ENCODE peak calls at places on chromosomes 16 and 17, in seven cellular contexts. One of them, this sample, is unnamed.

GRCh38 chr17:36072431-36073121 is 8.5 kb downstream of the CCL18 start:
- DNase-seq in mucosa of gallbladder: peak
- DNase-seq in iris pigment epithelial cell: peak
- DNase-seq in AG09319: no peak
- DNase-seq in HFFc6: no peak
- DNase-seq in activated CD4-positive, CD25-positive, alpha-beta regulatory T cell: peak
- DNase-seq in naive thymus-derived CD4-positive, alpha-beta T cell: no peak
- DNase-seq in this sample: peak

GRCh38 chr17:28274591-28275265 is 44.3 kb upstream of the TMEM97 start:
- DNase-seq in mucosa of gallbladder: no peak
- DNase-seq in iris pigment epithelial cell: no peak
- DNase-seq in AG09319: no peak
- DNase-seq in HFFc6: no peak
- DNase-seq in activated CD4-positive, CD25-positive, alpha-beta regulatory T cell: no peak
- DNase-seq in naive thymus-derived CD4-positive, alpha-beta T cell: no peak
- DNase-seq in this sample: no peak

GRCh38 chr16:85607796-85608514 is 5.2 kb upstream of the GSE1 start:
- DNase-seq in mucosa of gallbladder: no peak
- DNase-seq in iris pigment epithelial cell: no peak
- DNase-seq in AG09319: no peak
- DNase-seq in HFFc6: no peak
- DNase-seq in activated CD4-positive, CD25-positive, alpha-beta regulatory T cell: no peak
- DNase-seq in naive thymus-derived CD4-positive, alpha-beta T cell: no peak
- DNase-seq in this sample: no peak

GRCh38 chr16:7352114-7352513 is 19.5 kb downstream of the RBFOX1 start:
- DNase-seq in mucosa of gallbladder: no peak
- DNase-seq in iris pigment epithelial cell: no peak
- DNase-seq in AG09319: no peak
- DNase-seq in HFFc6: no peak
- DNase-seq in activated CD4-positive, CD25-positive, alpha-beta regulatory T cell: no peak
- DNase-seq in naive thymus-derived CD4-positive, alpha-beta T cell: no peak
- DNase-seq in this sample: no peak

GRCh38 chr17:4074831-4075495 is 67.9 kb downstream of the ZZEF1 start:
- DNase-seq in mucosa of gallbladder: no peak
- DNase-seq in iris pigment epithelial cell: peak
- DNase-seq in AG09319: no peak
- DNase-seq in HFFc6: peak
- DNase-seq in activated CD4-positive, CD25-positive, alpha-beta regulatory T cell: no peak
- DNase-seq in naive thymus-derived CD4-positive, alpha-beta T cell: peak
- DNase-seq in this sample: peak

GRCh38 chr17:37138726-37139125 is 190.0 kb downstream of the AATF start:
- DNase-seq in mucosa of gallbladder: no peak
- DNase-seq in iris pigment epithelial cell: no peak
- DNase-seq in AG09319: no peak
- DNase-seq in HFFc6: no peak
- DNase-seq in activated CD4-positive, CD25-positive, alpha-beta regulatory T cell: no peak
- DNase-seq in naive thymus-derived CD4-positive, alpha-beta T cell: no peak
- DNase-seq in this sample: no peak

GRCh38 chr16:10356870-10357842 is 28.7 kb upstream of the ATF7IP2 start:
- DNase-seq in mucosa of gallbladder: no peak
- DNase-seq in iris pigment epithelial cell: no peak
- DNase-seq in AG09319: no peak
- DNase-seq in HFFc6: no peak
- DNase-seq in activated CD4-positive, CD25-positive, alpha-beta regulatory T cell: no peak
- DNase-seq in naive thymus-derived CD4-positive, alpha-beta T cell: no peak
- DNase-seq in this sample: no peak

GRCh38 chr17:2906907-2907306 is 110.7 kb downstream of the RAP1GAP2 start:
- DNase-seq in mucosa of gallbladder: no peak
- DNase-seq in iris pigment epithelial cell: no peak
- DNase-seq in AG09319: no peak
- DNase-seq in HFFc6: no peak
- DNase-seq in activated CD4-positive, CD25-positive, alpha-beta regulatory T cell: no peak
- DNase-seq in naive thymus-derived CD4-positive, alpha-beta T cell: no peak
- DNase-seq in this sample: no peak

GRCh38 chr17:80421381-80422090 is 6.6 kb downstream of the ENDOV start:
- DNase-seq in mucosa of gallbladder: no peak
- DNase-seq in iris pigment epithelial cell: no peak
- DNase-seq in AG09319: no peak
- DNase-seq in HFFc6: no peak
- DNase-seq in activated CD4-positive, CD25-positive, alpha-beta regulatory T cell: no peak
- DNase-seq in naive thymus-derived CD4-positive, alpha-beta T cell: no peak
- DNase-seq in this sample: no peak

GRCh38 chr16:8241408-8241807 is 348.9 kb downstream of the TMEM114 start:
- DNase-seq in mucosa of gallbladder: peak
- DNase-seq in iris pigment epithelial cell: no peak
- DNase-seq in AG09319: no peak
- DNase-seq in HFFc6: no peak
- DNase-seq in activated CD4-positive, CD25-positive, alpha-beta regulatory T cell: no peak
- DNase-seq in naive thymus-derived CD4-positive, alpha-beta T cell: no peak
- DNase-seq in this sample: peak

GRCh38 chr16:74611721-74612120 is 4.8 kb upstream of the GLG1 start:
- DNase-seq in mucosa of gallbladder: no peak
- DNase-seq in iris pigment epithelial cell: peak
- DNase-seq in AG09319: no peak
- DNase-seq in HFFc6: peak
- DNase-seq in activated CD4-positive, CD25-positive, alpha-beta regulatory T cell: no peak
- DNase-seq in naive thymus-derived CD4-positive, alpha-beta T cell: no peak
- DNase-seq in this sample: no peak

GRCh38 chr16:80992676-80993292 is 13.9 kb downstream of the CMC2 start:
- DNase-seq in mucosa of gallbladder: no peak
- DNase-seq in iris pigment epithelial cell: no peak
- DNase-seq in AG09319: no peak
- DNase-seq in HFFc6: no peak
- DNase-seq in activated CD4-positive, CD25-positive, alpha-beta regulatory T cell: no peak
- DNase-seq in naive thymus-derived CD4-positive, alpha-beta T cell: no peak
- DNase-seq in this sample: no peak

GRCh38 chr17:56297142-56297541 is 143.9 kb downstream of the ANKFN1 start:
- DNase-seq in mucosa of gallbladder: no peak
- DNase-seq in iris pigment epithelial cell: peak
- DNase-seq in AG09319: no peak
- DNase-seq in HFFc6: peak
- DNase-seq in activated CD4-positive, CD25-positive, alpha-beta regulatory T cell: no peak
- DNase-seq in naive thymus-derived CD4-positive, alpha-beta T cell: no peak
- DNase-seq in this sample: no peak

GRCh38 chr17:82177761-82178498 is 34.7 kb downstream of the CCDC57 start:
- DNase-seq in mucosa of gallbladder: no peak
- DNase-seq in iris pigment epithelial cell: peak
- DNase-seq in AG09319: no peak
- DNase-seq in HFFc6: no peak
- DNase-seq in activated CD4-positive, CD25-positive, alpha-beta regulatory T cell: no peak
- DNase-seq in naive thymus-derived CD4-positive, alpha-beta T cell: no peak
- DNase-seq in this sample: no peak

GRCh38 chr16:2815299-2815771 is 1.7 kb upstream of the PRSS21 start:
- DNase-seq in mucosa of gallbladder: no peak
- DNase-seq in iris pigment epithelial cell: no peak
- DNase-seq in AG09319: no peak
- DNase-seq in HFFc6: no peak
- DNase-seq in activated CD4-positive, CD25-positive, alpha-beta regulatory T cell: no peak
- DNase-seq in naive thymus-derived CD4-positive, alpha-beta T cell: no peak
- DNase-seq in this sample: peak

GRCh38 chr17:21841839-21842238 is 149.5 kb downstream of the KCNJ18 start:
- DNase-seq in mucosa of gallbladder: no peak
- DNase-seq in iris pigment epithelial cell: no peak
- DNase-seq in AG09319: no peak
- DNase-seq in HFFc6: no peak
- DNase-seq in activated CD4-positive, CD25-positive, alpha-beta regulatory T cell: no peak
- DNase-seq in naive thymus-derived CD4-positive, alpha-beta T cell: no peak
- DNase-seq in this sample: no peak

GRCh38 chr17:7282752-7283321 is 1.3 kb downstream of the SLC2A4 start:
- DNase-seq in mucosa of gallbladder: no peak
- DNase-seq in iris pigment epithelial cell: no peak
- DNase-seq in AG09319: no peak
- DNase-seq in HFFc6: no peak
- DNase-seq in activated CD4-positive, CD25-positive, alpha-beta regulatory T cell: no peak
- DNase-seq in naive thymus-derived CD4-positive, alpha-beta T cell: no peak
- DNase-seq in this sample: no peak

GRCh38 chr17:29243792-29244191 is 2.9 kb upstream of the CRYBA1 start:
- DNase-seq in mucosa of gallbladder: no peak
- DNase-seq in iris pigment epithelial cell: peak
- DNase-seq in AG09319: no peak
- DNase-seq in HFFc6: peak
- DNase-seq in activated CD4-positive, CD25-positive, alpha-beta regulatory T cell: no peak
- DNase-seq in naive thymus-derived CD4-positive, alpha-beta T cell: no peak
- DNase-seq in this sample: peak

GRCh38 chr17:75338335-75338734 is 49.1 kb upstream of the SLC25A19 start:
- DNase-seq in mucosa of gallbladder: no peak
- DNase-seq in iris pigment epithelial cell: peak
- DNase-seq in AG09319: no peak
- DNase-seq in HFFc6: peak
- DNase-seq in activated CD4-positive, CD25-positive, alpha-beta regulatory T cell: no peak
- DNase-seq in naive thymus-derived CD4-positive, alpha-beta T cell: peak
- DNase-seq in this sample: no peak

GRCh38 chr16:1309888-1310831 is 724 bp downstream of the UBE2I start:
- DNase-seq in mucosa of gallbladder: peak
- DNase-seq in iris pigment epithelial cell: peak
- DNase-seq in AG09319: no peak
- DNase-seq in HFFc6: peak
- DNase-seq in activated CD4-positive, CD25-positive, alpha-beta regulatory T cell: peak
- DNase-seq in naive thymus-derived CD4-positive, alpha-beta T cell: peak
- DNase-seq in this sample: peak

GRCh38 chr17:53626286-53626685 is 196.4 kb upstream of the KIF2B start:
- DNase-seq in mucosa of gallbladder: no peak
- DNase-seq in iris pigment epithelial cell: peak
- DNase-seq in AG09319: no peak
- DNase-seq in HFFc6: peak
- DNase-seq in activated CD4-positive, CD25-positive, alpha-beta regulatory T cell: no peak
- DNase-seq in naive thymus-derived CD4-positive, alpha-beta T cell: no peak
- DNase-seq in this sample: no peak

GRCh38 chr16:6964679-6965078 is 368.0 kb upstream of the RBFOX1 start:
- DNase-seq in mucosa of gallbladder: no peak
- DNase-seq in iris pigment epithelial cell: no peak
- DNase-seq in AG09319: no peak
- DNase-seq in HFFc6: no peak
- DNase-seq in activated CD4-positive, CD25-positive, alpha-beta regulatory T cell: no peak
- DNase-seq in naive thymus-derived CD4-positive, alpha-beta T cell: no peak
- DNase-seq in this sample: no peak

GRCh38 chr17:66535611-66536010 is 233.2 kb downstream of the PRKCA start:
- DNase-seq in mucosa of gallbladder: no peak
- DNase-seq in iris pigment epithelial cell: no peak
- DNase-seq in AG09319: no peak
- DNase-seq in HFFc6: no peak
- DNase-seq in activated CD4-positive, CD25-positive, alpha-beta regulatory T cell: no peak
- DNase-seq in naive thymus-derived CD4-positive, alpha-beta T cell: no peak
- DNase-seq in this sample: no peak

GRCh38 chr17:33335491-33336173 is 42.5 kb upstream of the ASIC2 start:
- DNase-seq in mucosa of gallbladder: no peak
- DNase-seq in iris pigment epithelial cell: no peak
- DNase-seq in AG09319: no peak
- DNase-seq in HFFc6: no peak
- DNase-seq in activated CD4-positive, CD25-positive, alpha-beta regulatory T cell: no peak
- DNase-seq in naive thymus-derived CD4-positive, alpha-beta T cell: no peak
- DNase-seq in this sample: no peak

GRCh38 chr17:21160401-21160800 is 33.6 kb downstream of the DHRS7B start:
- DNase-seq in mucosa of gallbladder: no peak
- DNase-seq in iris pigment epithelial cell: no peak
- DNase-seq in AG09319: no peak
- DNase-seq in HFFc6: no peak
- DNase-seq in activated CD4-positive, CD25-positive, alpha-beta regulatory T cell: no peak
- DNase-seq in naive thymus-derived CD4-positive, alpha-beta T cell: no peak
- DNase-seq in this sample: no peak

GRCh38 chr16:27365142-27366089 is 36.6 kb upstream of the IL21R start:
- DNase-seq in mucosa of gallbladder: no peak
- DNase-seq in iris pigment epithelial cell: peak
- DNase-seq in AG09319: no peak
- DNase-seq in HFFc6: peak
- DNase-seq in activated CD4-positive, CD25-positive, alpha-beta regulatory T cell: no peak
- DNase-seq in naive thymus-derived CD4-positive, alpha-beta T cell: no peak
- DNase-seq in this sample: no peak

GRCh38 chr17:74542166-74542565 is 3.7 kb downstream of the CD300C start:
- DNase-seq in mucosa of gallbladder: no peak
- DNase-seq in iris pigment epithelial cell: no peak
- DNase-seq in AG09319: no peak
- DNase-seq in HFFc6: no peak
- DNase-seq in activated CD4-positive, CD25-positive, alpha-beta regulatory T cell: no peak
- DNase-seq in naive thymus-derived CD4-positive, alpha-beta T cell: no peak
- DNase-seq in this sample: no peak

GRCh38 chr17:58665946-58666857 is 25.6 kb downstream of the TEX14 start:
- DNase-seq in mucosa of gallbladder: no peak
- DNase-seq in iris pigment epithelial cell: no peak
- DNase-seq in AG09319: no peak
- DNase-seq in HFFc6: no peak
- DNase-seq in activated CD4-positive, CD25-positive, alpha-beta regulatory T cell: no peak
- DNase-seq in naive thymus-derived CD4-positive, alpha-beta T cell: no peak
- DNase-seq in this sample: no peak

GRCh38 chr16:85221081-85221809 is 109.0 kb upstream of the CIBAR2 start:
- DNase-seq in mucosa of gallbladder: no peak
- DNase-seq in iris pigment epithelial cell: no peak
- DNase-seq in AG09319: no peak
- DNase-seq in HFFc6: no peak
- DNase-seq in activated CD4-positive, CD25-positive, alpha-beta regulatory T cell: no peak
- DNase-seq in naive thymus-derived CD4-positive, alpha-beta T cell: no peak
- DNase-seq in this sample: no peak

GRCh38 chr16:67928147-67928546 is 3.5 kb downstream of the CTRL start:
- DNase-seq in mucosa of gallbladder: no peak
- DNase-seq in iris pigment epithelial cell: no peak
- DNase-seq in AG09319: no peak
- DNase-seq in HFFc6: no peak
- DNase-seq in activated CD4-positive, CD25-positive, alpha-beta regulatory T cell: no peak
- DNase-seq in naive thymus-derived CD4-positive, alpha-beta T cell: no peak
- DNase-seq in this sample: no peak

GRCh38 chr17:57342141-57342540 is 85.8 kb downstream of the MSI2 start:
- DNase-seq in mucosa of gallbladder: no peak
- DNase-seq in iris pigment epithelial cell: no peak
- DNase-seq in AG09319: no peak
- DNase-seq in HFFc6: no peak
- DNase-seq in activated CD4-positive, CD25-positive, alpha-beta regulatory T cell: no peak
- DNase-seq in naive thymus-derived CD4-positive, alpha-beta T cell: no peak
- DNase-seq in this sample: no peak

This sample was measured in small intestine.